ENCODE peak calls at places on chromosomes 13 and 19, in seven cellular contexts. P is IMR-90, Z is endothelial cell, O is transverse colon, U is tibial artery, V is WTC11, E is omental fat pad. C is an unnamed sample.

GRCh38 chr19:3982701-3983541 is 2.3 kb downstream of the EEF2 start:
- DNase-seq in P (peak; percentile 74), Z (no peak), E (no peak), V (no peak), O (no peak), U (no peak), C (peak; percentile 58)

GRCh38 chr13:101835920-101836319 is 383.4 kb downstream of the ITGBL1 start:
- DNase-seq in E (no peak), O (no peak), Z (no peak), V (no peak), U (no peak), P (no peak), C (no peak)

GRCh38 chr19:47646924-47647323 is 38.0 kb downstream of the BICRA start:
- DNase-seq in V (no peak), U (no peak), Z (no peak), O (no peak), P (no peak), E (no peak), C (no peak)

GRCh38 chr19:13850910-13851753 is 25.8 kb upstream of the NANOS3 start:
- DNase-seq in O (peak; percentile 86), U (peak; percentile 92), E (peak; percentile 81), P (peak; percentile 94), Z (no peak), V (no peak), C (peak; percentile 94)

GRCh38 chr13:50493683-50494082 is 349.8 kb downstream of the DLEU7 start:
- DNase-seq in O (no peak), E (no peak), Z (no peak), U (no peak), P (no peak), V (no peak), C (no peak)

GRCh38 chr13:52459668-52460067 is 4.4 kb downstream of the CKAP2 start:
- DNase-seq in U (no peak), E (no peak), O (no peak), V (no peak), Z (no peak), P (peak; percentile 86), C (peak; percentile 17)

GRCh38 chr13:44989941-44990340 is 603 bp downstream of the GPALPP1 start:
- DNase-seq in E (no peak), Z (no peak), V (no peak), P (no peak), O (no peak), U (no peak), C (peak; percentile 8)

GRCh38 chr19:43551399-43552197 is 18.6 kb downstream of the ZNF575 start:
- DNase-seq in O (no peak), P (no peak), V (no peak), E (no peak), U (no peak), Z (no peak), C (no peak)

GRCh38 chr13:33218020-33218419 is 67.5 kb downstream of the STARD13 start:
- DNase-seq in P (peak; percentile 71), E (no peak), U (no peak), Z (no peak), O (no peak), V (no peak), C (no peak)

GRCh38 chr19:15863272-15863671 is 34.6 kb downstream of the CYP4F2 start:
- DNase-seq in E (no peak), Z (no peak), O (no peak), V (no peak), P (no peak), U (no peak), C (no peak)

GRCh38 chr13:27300941-27301586 is 30.4 kb downstream of the RASL11A start:
- DNase-seq in Z (no peak), O (no peak), P (no peak), E (no peak), U (no peak), V (no peak), C (no peak)

GRCh38 chr13:75468602-75469001 is 13.4 kb downstream of the TBC1D4 start:
- DNase-seq in Z (no peak), E (no peak), U (no peak), O (no peak), P (no peak), V (no peak), C (no peak)

GRCh38 chr19:3743486-3743885 is 18.0 kb downstream of the APBA3 start:
- DNase-seq in P (no peak), U (no peak), Z (no peak), O (no peak), E (no peak), V (no peak), C (no peak)

GRCh38 chr13:90800082-90800746 is 547.3 kb upstream of the MIR17HG start:
- DNase-seq in P (no peak), U (peak; percentile 74), O (peak; percentile 25), Z (no peak), E (no peak), V (no peak), C (no peak)

GRCh38 chr19:2358548-2359173 is 1.4 kb upstream of the TMPRSS9 start:
- DNase-seq in O (no peak), V (no peak), E (no peak), U (no peak), Z (no peak), P (no peak), C (no peak)

GRCh38 chr19:2047076-2047448 is 4.0 kb downstream of the MKNK2 start:
- DNase-seq in V (no peak), U (no peak), P (no peak), E (no peak), Z (no peak), O (no peak), C (no peak)

GRCh38 chr19:57816652-57817051 is 1.9 kb upstream of the ZNF552 start:
- DNase-seq in P (no peak), O (no peak), U (no peak), V (no peak), E (no peak), Z (no peak), C (no peak)

GRCh38 chr13:57438072-57438471 is 193.5 kb upstream of the PCDH17 start:
- DNase-seq in P (no peak), E (no peak), V (no peak), O (no peak), U (no peak), Z (no peak), C (no peak)

GRCh38 chr13:24178847-24179845 is 18.6 kb downstream of the SPATA13 start:
- DNase-seq in E (no peak), Z (no peak), P (peak; percentile 75), O (no peak), U (no peak), V (no peak), C (peak; percentile 38)

GRCh38 chr13:100096526-100096925 is 7.6 kb downstream of the PCCA start:
- DNase-seq in E (no peak), Z (no peak), O (no peak), V (no peak), P (no peak), U (no peak), C (no peak)

GRCh38 chr13:78012046-78012445 is 93.4 kb upstream of the EDNRB start:
- DNase-seq in E (no peak), V (no peak), Z (no peak), P (no peak), U (no peak), O (no peak), C (no peak)

GRCh38 chr13:45179428-45179827 is 21.4 kb downstream of the KCTD4 start:
- DNase-seq in E (no peak), V (no peak), O (no peak), Z (no peak), P (peak; percentile 63), U (no peak), C (no peak)

GRCh38 chr13:112452380-112453206 is 76.4 kb downstream of the SPACA7 start:
- DNase-seq in U (no peak), O (no peak), V (no peak), P (no peak), Z (no peak), E (no peak), C (no peak)

GRCh38 chr19:984165-984967 is at the start of gene WDR18:
- DNase-seq in Z (peak; percentile 88), V (peak; percentile 91), P (peak; percentile 81), O (peak; percentile 94), U (peak; percentile 93), E (peak; percentile 88), C (peak; percentile 88)
- TF ChIP-seq CTCF in Z (peak; percentile 17), V (no peak), P (peak; percentile 30), O (peak; percentile 35), U (no peak), E (peak; percentile 6), C (no peak)

GRCh38 chr19:30442715-30443114 is 70.5 kb downstream of the ZNF536 start:
- DNase-seq in U (no peak), O (no peak), Z (no peak), E (no peak), V (no peak), P (no peak), C (no peak)

GRCh38 chr19:30439271-30439750 is 67.1 kb downstream of the ZNF536 start:
- DNase-seq in P (no peak), O (no peak), V (no peak), U (no peak), E (no peak), Z (no peak), C (no peak)

GRCh38 chr19:30434797-30435594 is 62.8 kb downstream of the ZNF536 start:
- DNase-seq in P (no peak), V (no peak), Z (no peak), O (no peak), U (no peak), E (no peak), C (no peak)

GRCh38 chr19:30441011-30441410 is 68.8 kb downstream of the ZNF536 start:
- DNase-seq in O (no peak), U (no peak), V (no peak), P (no peak), Z (no peak), E (no peak), C (no peak)

GRCh38 chr19:30437869-30438268 is 65.7 kb downstream of the ZNF536 start:
- DNase-seq in P (no peak), U (no peak), O (no peak), E (no peak), Z (no peak), V (no peak), C (no peak)
- TF ChIP-seq CTCF in P (no peak), U (no peak), O (no peak), E (no peak), Z (no peak), V (no peak), C (no peak)

GRCh38 chr13:29835280-29836061 is 14.9 kb downstream of the UBL3 start:
- DNase-seq in Z (no peak), V (peak; percentile 18), U (no peak), P (no peak), E (no peak), O (no peak), C (no peak)

GRCh38 chr13:29832899-29833298 is 17.5 kb downstream of the UBL3 start:
- DNase-seq in Z (no peak), P (no peak), U (no peak), E (no peak), V (no peak), O (no peak), C (no peak)

DNA sequence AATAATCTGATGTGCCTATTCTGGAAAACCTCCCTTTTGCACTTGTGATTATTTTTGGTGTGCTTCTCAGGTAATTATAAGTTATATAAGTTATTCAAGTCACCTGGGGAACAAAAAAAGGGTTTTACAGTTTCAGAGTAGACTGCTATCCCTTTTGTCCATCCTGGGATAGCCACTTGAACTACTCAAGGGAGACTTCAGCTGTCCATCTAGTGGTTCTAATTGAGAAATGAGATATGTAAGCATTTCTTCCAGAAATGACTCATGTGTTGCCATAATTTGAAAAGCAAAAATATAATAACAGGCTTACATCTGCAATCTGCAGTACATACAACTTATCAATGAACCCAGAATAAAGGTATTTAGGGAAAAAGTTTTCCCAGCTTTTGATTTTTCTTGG is 20.4 kb downstream of the UBL3 start:
- DNase-seq in U (no peak), V (no peak), P (no peak), O (no peak), Z (no peak), E (no peak), C (no peak)
- TF ChIP-seq CTCF in U (no peak), V (no peak), P (no peak), O (no peak), Z (no peak), E (no peak), C (no peak)

GRCh38 chr13:70964124-70964523 is 855.9 kb upstream of the KLHL1 start:
- DNase-seq in P (no peak), U (no peak), V (no peak), E (no peak), O (no peak), Z (no peak), C (no peak)
- TF ChIP-seq CTCF in P (no peak), U (no peak), V (peak; percentile 15), E (no peak), O (no peak), Z (peak; percentile 35), C (no peak)

C was measured in fibroblast of villous mesenchyme.